ENCODE peak calls at places on chromosomes 2 and 18, in nine cellular contexts. S is HCEC 1CT; Y is H9; D is COR-L47; B is IMR-90; M is activated CD4-positive, alpha-beta T cell treated with anti-CD3 and anti-CD28 coated beads, Interleukin-2, amount 50 U/mL, for 1 hour; X is substantia nigra; R is NCI-H748 treated with DMSO at 0.1 percent for 48 hours; W is EL. Z is an unnamed sample.

GRCh38 chr2:89819809-89820208 is 1128.3 kb downstream of the RPIA start:
- DNase-seq in S (no peak), M (no peak), B (no peak), D (no peak), R (no peak), Y (no peak), W (no peak), X (no peak), Z (no peak)

GRCh38 chr2:23546913-23547312 is 161.9 kb downstream of the KLHL29 start:
- DNase-seq in W (no peak), B (no peak), S (no peak), D (no peak), X (no peak), M (no peak), R (no peak), Y (no peak), Z (no peak)

GRCh38 chr2:229780856-229781773 is 66.8 kb upstream of the DNER start:
- DNase-seq in X (no peak), R (peak; percentile 32), Y (no peak), B (peak; percentile 77), M (no peak), D (no peak), S (peak; percentile 57), W (peak; percentile 54), Z (peak; percentile 62)

GRCh38 chr2:100554788-100555407 is 7.9 kb upstream of the PDCL3 start:
- DNase-seq in Y (no peak), S (no peak), B (no peak), R (no peak), X (no peak), D (no peak), M (peak; percentile 20), W (no peak), Z (no peak)

GRCh38 chr2:200302940-200303727 is 3.4 kb upstream of the SPATS2L start:
- DNase-seq in S (peak; percentile 73), D (no peak), X (no peak), M (no peak), Y (no peak), W (peak; percentile 82), R (no peak), B (peak; percentile 88), Z (no peak)

GRCh38 chr2:150621800-150622199 is 134.3 kb upstream of the RND3 start:
- DNase-seq in B (peak; percentile 92), X (no peak), W (peak; percentile 87), S (peak; percentile 97), D (no peak), R (no peak), Y (no peak), M (no peak), Z (no peak)

GRCh38 chr2:9097239-9097638 is 93.8 kb upstream of the MBOAT2 start:
- DNase-seq in S (no peak), R (no peak), W (no peak), D (no peak), M (no peak), B (no peak), Y (no peak), X (no peak), Z (no peak)

GRCh38 chr2:239240480-239240881 is 160.3 kb downstream of the HDAC4 start:
- DNase-seq in Y (no peak), M (no peak), W (no peak), B (no peak), R (no peak), D (no peak), S (no peak), X (peak; percentile 61), Z (no peak)

GRCh38 chr18:56475250-56475649 is 163.1 kb downstream of the TXNL1 start:
- DNase-seq in W (peak; percentile 34), X (no peak), M (no peak), Y (no peak), B (no peak), R (no peak), S (no peak), D (no peak), Z (no peak)

GRCh38 chr2:3447789-3448317 is 68.4 kb downstream of the TRAPPC12 start:
- DNase-seq in Y (no peak), M (no peak), X (no peak), S (no peak), R (no peak), D (peak; percentile 61), W (no peak), B (no peak), Z (no peak)

GRCh38 chr2:215378045-215378444 is 57.8 kb downstream of the FN1 start:
- DNase-seq in B (no peak), X (no peak), Y (no peak), S (no peak), R (no peak), D (no peak), W (no peak), M (no peak), Z (no peak)

GRCh38 chr2:175366814-175367213 is 185.3 kb upstream of the ATP5MC3 start:
- DNase-seq in M (no peak), W (peak; percentile 52), D (peak; percentile 61), R (peak; percentile 92), B (peak; percentile 43), S (peak; percentile 41), Y (peak; percentile 52), X (no peak), Z (peak; percentile 67)